ENCODE peak calls at places on chromosomes 13 and 19, in nine cellular contexts. W is cerebellum; J is activated naive CD8-positive, alpha-beta T cell treated with anti-CD3 and anti-CD28 coated beads, Interleukin-2, amount 50 U/mL, for 24 hours; Z is activated gamma-delta T cell treated with anti-CD3 and anti-CD28 coated beads, Interleukin-2, amount 50 U/mL, for 16 hours; M is IMR-90; E is cardiac septum; O is pancreas; Y is HAP-1; N is left colon. A is an unnamed sample.

GRCh38 chr13:35163674-35164073 is 221.6 kb downstream of the NBEA start:
- DNase-seq in E (no peak), J (no peak), Z (no peak), N (no peak), W (no peak), O (no peak), Y (no peak), M (no peak), A (peak)

GRCh38 chr19:17721821-17722220 is 2.5 kb downstream of the MAP1S start:
- DNase-seq in M (peak), Y (no peak), J (no peak), O (no peak), Z (no peak), W (no peak), E (peak), N (no peak), A (no peak)

GRCh38 chr19:39403331-39404312 is 3.0 kb upstream of the ZFP36 start:
- DNase-seq in M (peak), J (peak), Z (peak), E (peak), N (peak), O (peak), Y (peak), W (peak), A (peak)

GRCh38 chr19:16327131-16327450 is 2.5 kb downstream of the KLF2 start:
- DNase-seq in W (no peak), Y (no peak), M (no peak), Z (no peak), J (no peak), N (no peak), O (no peak), E (no peak), A (no peak)

GRCh38 chr19:54399189-54399588 is 16.1 kb upstream of the TTYH1 start:
- DNase-seq in J (no peak), E (no peak), W (no peak), M (no peak), Y (no peak), N (no peak), O (no peak), Z (no peak), A (no peak)

GRCh38 chr19:294819-295686 is 3.9 kb upstream of the PLPP2 start:
- DNase-seq in Z (peak), E (no peak), O (no peak), W (peak), Y (peak), M (peak), N (no peak), J (peak), A (peak)

GRCh38 chr19:14686411-14686810 is 3.4 kb upstream of the ZNF333 start:
- DNase-seq in O (no peak), M (peak), N (no peak), Z (no peak), J (peak), E (no peak), Y (no peak), W (no peak), A (peak)

GRCh38 chr13:76637651-76638111 is 248.5 kb downstream of the KCTD12 start:
- DNase-seq in W (peak), Y (no peak), Z (no peak), M (peak), O (no peak), E (no peak), N (no peak), J (no peak), A (no peak)

GRCh38 chr13:47594833-47595232 is 406.2 kb downstream of the SUCLA2 start:
- DNase-seq in M (peak), Y (no peak), Z (no peak), E (no peak), O (no peak), W (no peak), J (no peak), N (no peak), A (no peak)

GRCh38 chr13:33494596-33495214 is 209.2 kb upstream of the STARD13 start:
- DNase-seq in Z (no peak), Y (no peak), E (no peak), J (no peak), N (no peak), W (no peak), O (no peak), M (peak), A (no peak)

GRCh38 chr19:2032296-2032941 is 16.9 kb upstream of the BTBD2 start:
- DNase-seq in Y (no peak), J (peak), N (peak), Z (no peak), O (peak), M (peak), E (peak), W (peak), A (no peak)

GRCh38 chr13:83940742-83941141 is 58.5 kb upstream of the SLITRK1 start:
- DNase-seq in Y (no peak), Z (no peak), O (no peak), J (no peak), W (no peak), N (no peak), M (no peak), E (no peak), A (no peak)

GRCh38 chr13:46665630-46666482 is 112.9 kb downstream of the LRCH1 start:
- DNase-seq in E (no peak), O (no peak), Z (no peak), N (no peak), W (no peak), Y (no peak), M (no peak), J (no peak), A (no peak)

GRCh38 chr19:35901854-35902661 is at the start of gene HCST:
- DNase-seq in Z (no peak), W (no peak), E (no peak), N (no peak), M (peak), Y (no peak), O (no peak), J (peak), A (peak)

GRCh38 chr19:18774782-18775444 is 16.2 kb downstream of the COMP start:
- DNase-seq in Z (no peak), N (no peak), O (no peak), Y (no peak), W (no peak), M (no peak), J (no peak), E (no peak), A (no peak)

GRCh38 chr19:55080915-55081772 is 5.5 kb downstream of the EPS8L1 start:
- DNase-seq in E (peak), N (peak), M (peak), W (no peak), O (peak), Z (peak), J (peak), Y (peak), A (peak)